ENCODE peak calls at places on chromosomes 6 and 20, in seven cellular contexts. E is IMR-90, P is adipocyte, X is DND-41, A is foreskin fibroblast, D is cardiac fibroblast, R is fibroblast of mammary gland. F is an unnamed sample.

GRCh38 chr6:158775832-158776231 is 43.3 kb downstream of the EZR start:
- DNase-seq in E (no peak), P (no peak), X (no peak), A (no peak), D (no peak), R (no peak), F (no peak)

GRCh38 chr6:141282263-141282662 is 850.5 kb upstream of the GJE1 start:
- DNase-seq in E (no peak), P (no peak), X (no peak), A (no peak), D (no peak), R (no peak), F (no peak)

GRCh38 chr20:11020712-11021111 is 346.9 kb upstream of the JAG1 start:
- DNase-seq in E (no peak), P (peak; percentile 40), X (no peak), A (no peak), D (no peak), R (no peak), F (no peak)

GRCh38 chr6:72746276-72746675 is 124.4 kb downstream of the KCNQ5 start:
- DNase-seq in E (peak; percentile 45), P (no peak), X (no peak), A (peak; percentile 19), D (no peak), R (peak; percentile 50), F (no peak)

GRCh38 chr6:125985967-125986294 is 409 bp upstream of the TRMT11 start:
- DNase-seq in E (no peak), P (no peak), X (no peak), A (peak; percentile 1), D (no peak), R (no peak), F (no peak)

GRCh38 chr6:99110004-99110403 is 162.3 kb upstream of the FBXL4 start:
- DNase-seq in E (no peak), P (no peak), X (no peak), A (no peak), D (no peak), R (no peak), F (no peak)

GRCh38 chr20:64036346-64037198 is 590 bp downstream of the C20orf204 start:
- DNase-seq in E (peak; percentile 53), P (no peak), X (no peak), A (no peak), D (no peak), R (peak; percentile 17), F (no peak)

GRCh38 chr6:8080338-8081151 is 16.4 kb upstream of the BLOC1S5 start:
- DNase-seq in E (peak; percentile 82), P (peak; percentile 82), X (no peak), A (peak; percentile 66), D (peak; percentile 68), R (peak; percentile 84), F (no peak)

GRCh38 chr20:18058661-18059467 is 1.1 kb upstream of the OVOL2 start:
- DNase-seq in E (no peak), P (peak; percentile 1), X (no peak), A (no peak), D (no peak), R (no peak), F (no peak)

GRCh38 chr6:137155830-137156229 is 17.6 kb downstream of the IL22RA2 start:
- DNase-seq in E (no peak), P (peak; percentile 16), X (peak; percentile 80), A (no peak), D (peak; percentile 8), R (peak; percentile 84), F (peak; percentile 67)

GRCh38 chr6:35919085-35919826 is 1.6 kb downstream of the SRPK1 start:
- DNase-seq in E (peak; percentile 57), P (peak; percentile 36), X (no peak), A (no peak), D (no peak), R (peak; percentile 49), F (no peak)

GRCh38 chr6:26543953-26544352 is 5.8 kb downstream of the HMGN4 start:
- DNase-seq in E (peak; percentile 26), P (peak; percentile 36), X (no peak), A (no peak), D (peak; percentile 45), R (peak; percentile 46), F (no peak)

GRCh38 chr6:166418691-166419143 is 36.0 kb upstream of the MPC1 start:
- DNase-seq in E (no peak), P (no peak), X (no peak), A (no peak), D (no peak), R (no peak), F (no peak)

GRCh38 chr20:62296724-62297448 is 5.9 kb upstream of the ADRM1 start:
- DNase-seq in E (no peak), P (no peak), X (no peak), A (no peak), D (no peak), R (no peak), F (no peak)

GRCh38 chr20:44354979-44355502 is 458 bp upstream of the HNF4A start:
- DNase-seq in E (no peak), P (no peak), X (no peak), A (no peak), D (no peak), R (no peak), F (no peak)

GRCh38 chr6:110864816-110865215 is 9.8 kb upstream of the AMD1 start:
- DNase-seq in E (no peak), P (no peak), X (no peak), A (no peak), D (no peak), R (no peak), F (no peak)

GRCh38 chr6:130322673-130323268 is 43.0 kb upstream of the TMEM200A start:
- DNase-seq in E (peak; percentile 82), P (peak; percentile 90), X (peak; percentile 61), A (peak; percentile 62), D (peak; percentile 84), R (peak; percentile 83), F (no peak)

GRCh38 chr20:61581825-61582188 is 329.7 kb downstream of the CDH4 start:
- DNase-seq in E (no peak), P (no peak), X (no peak), A (no peak), D (no peak), R (no peak), F (no peak)

GRCh38 chr20:24747881-24748595 is 201.0 kb upstream of the CST7 start:
- DNase-seq in E (no peak), P (no peak), X (peak; percentile 56), A (no peak), D (no peak), R (no peak), F (no peak)

GRCh38 chr20:46119028-46119546 is 973 bp downstream of the CD40 start:
- DNase-seq in E (no peak), P (no peak), X (no peak), A (no peak), D (no peak), R (no peak), F (no peak)

GRCh38 chr20:51326241-51326819 is 216.2 kb downstream of the NFATC2 start:
- DNase-seq in E (peak; percentile 76), P (peak; percentile 60), X (peak; percentile 53), A (peak; percentile 33), D (peak; percentile 24), R (peak; percentile 75), F (no peak)

GRCh38 chr6:125169058-125169457 is 15.5 kb downstream of the TPD52L1 start:
- DNase-seq in E (peak; percentile 50), P (peak; percentile 38), X (no peak), A (peak; percentile 28), D (peak; percentile 38), R (peak; percentile 76), F (no peak)

GRCh38 chr6:107764684-107765460 is 59.2 kb downstream of the SCML4 start:
- DNase-seq in E (no peak), P (no peak), X (no peak), A (no peak), D (no peak), R (no peak), F (no peak)

GRCh38 chr20:6265204-6265904 is 142.5 kb upstream of the FERMT1 start:
- DNase-seq in E (peak; percentile 73), P (peak; percentile 67), X (no peak), A (peak; percentile 4), D (peak; percentile 86), R (peak; percentile 60), F (no peak)

GRCh38 chr6:157847846-157848245 is 24.8 kb downstream of the SNX9 start:
- DNase-seq in E (no peak), P (no peak), X (no peak), A (no peak), D (no peak), R (no peak), F (no peak)

GRCh38 chr20:58899518-58899917 is 47.0 kb downstream of the GNAS start:
- DNase-seq in E (no peak), P (no peak), X (no peak), A (no peak), D (no peak), R (no peak), F (no peak)
- H3K4me3 ChIP-seq in E (no peak overlapping the region), P (no peak overlapping the region), X (no peak overlapping the region), A (no peak overlapping the region), D (no peak overlapping the region), R (no peak overlapping the region), F (no peak overlapping the region)

GRCh38 chr6:116513224-116513875 is 1.9 kb downstream of the CALHM5 start:
- DNase-seq in E (no peak), P (peak; percentile 16), X (no peak), A (no peak), D (no peak), R (no peak), F (peak; percentile 86)
- H3K4me3 ChIP-seq in E (peak overlapping the region; percentile 51), P (peak overlapping the region; percentile 90), X (no peak overlapping the region), A (peak overlapping the region; percentile 52), D (peak overlapping the region; percentile 51), R (peak overlapping the region; percentile 32), F (peak overlapping the region; percentile 33)

DNA sequence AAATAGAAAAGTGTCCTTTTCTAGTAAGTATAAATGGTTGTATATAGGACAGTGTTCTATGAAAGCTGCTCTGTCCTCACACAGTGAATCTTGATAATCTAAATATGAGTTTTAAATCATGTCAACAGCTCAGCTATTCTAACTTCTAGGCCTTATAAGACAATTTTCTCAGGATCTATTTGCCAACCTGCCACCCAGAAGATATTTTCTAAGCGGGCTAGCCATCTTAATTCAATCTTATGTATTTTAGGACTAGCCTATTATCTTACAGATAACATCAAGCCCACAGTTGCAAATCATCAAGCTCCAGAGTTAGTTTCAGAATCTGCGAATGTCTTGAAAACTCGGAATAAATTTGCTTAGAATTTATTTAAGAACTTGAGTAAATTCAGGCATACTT is 2.3 kb downstream of the SIM1 start:
- DNase-seq in E (no peak), P (no peak), X (no peak), A (no peak), D (no peak), R (no peak), F (no peak)
- H3K4me3 ChIP-seq in E (no peak overlapping the region), P (peak overlapping the region; percentile 94), X (no peak overlapping the region), A (peak overlapping the region; percentile 71), D (no peak overlapping the region), R (no peak overlapping the region), F (no peak overlapping the region)

DNA sequence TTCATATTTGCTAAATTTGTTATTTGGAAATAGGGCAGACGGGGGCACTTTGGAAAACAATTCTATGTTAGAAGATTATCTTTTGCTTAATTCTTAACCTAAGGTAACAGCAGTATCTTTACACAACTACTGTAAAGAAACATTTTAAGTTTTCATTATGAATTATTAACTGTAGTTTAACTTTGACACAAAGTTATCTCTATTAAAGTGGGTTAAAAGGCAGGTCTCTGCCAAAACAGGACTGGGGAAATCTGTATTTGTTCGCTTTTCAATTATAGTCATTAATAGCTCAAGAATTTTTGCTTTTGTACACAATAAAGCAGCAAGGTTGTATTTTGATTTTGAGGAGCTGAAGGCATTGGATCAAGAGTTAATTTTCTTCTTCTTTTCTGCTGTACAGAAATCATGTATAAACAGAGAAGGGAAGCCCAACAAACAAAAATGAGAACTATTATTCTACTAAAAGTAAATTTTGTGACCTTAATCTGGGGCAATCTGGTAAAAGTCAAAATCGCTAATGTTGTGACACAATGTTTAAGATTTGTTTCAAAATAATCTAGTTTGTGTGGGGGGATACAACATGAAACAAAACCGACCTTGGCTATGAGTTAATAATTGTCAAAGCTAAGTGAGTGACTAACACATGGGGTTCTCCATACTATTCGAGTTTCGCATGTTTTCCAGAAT is 2.9 kb downstream of the STAU1 start:
- DNase-seq in E (no peak), P (no peak), X (no peak), A (no peak), D (no peak), R (no peak), F (no peak)
- H3K4me3 ChIP-seq in E (no peak overlapping the region), P (peak overlapping the region; percentile 40), X (no peak overlapping the region), A (no peak overlapping the region), D (no peak overlapping the region), R (no peak overlapping the region), F (no peak overlapping the region)

F was measured in keratinocyte.